ENCODE peak calls at places on chromosomes 12 and 14, in seven cellular contexts. One of them, this sample, is unnamed.

GRCh38 chr12:80622271-80622670 is 85.2 kb upstream of the MYF6 start:
- DNase-seq in BE2C: no peak
- DNase-seq in neuronal stem cell: no peak
- DNase-seq in spleen: no peak
- DNase-seq in HCT116: no peak
- DNase-seq in psoas muscle: no peak
- DNase-seq in transverse colon: no peak
- DNase-seq in this sample: no peak

GRCh38 chr12:82124711-82125110 is 233.5 kb downstream of the CCDC59 start:
- DNase-seq in BE2C: no peak
- DNase-seq in neuronal stem cell: no peak
- DNase-seq in spleen: no peak
- DNase-seq in HCT116: no peak
- DNase-seq in psoas muscle: no peak
- DNase-seq in transverse colon: no peak
- DNase-seq in this sample: peak; percentile 34

GRCh38 chr14:99129211-99129696 is 142.7 kb downstream of the BCL11B start:
- DNase-seq in BE2C: no peak
- DNase-seq in neuronal stem cell: no peak
- DNase-seq in spleen: peak; percentile 54
- DNase-seq in HCT116: no peak
- DNase-seq in psoas muscle: no peak
- DNase-seq in transverse colon: no peak
- DNase-seq in this sample: no peak

GRCh38 chr12:123011701-123012100 is 31.2 kb downstream of the ARL6IP4 start:
- DNase-seq in BE2C: no peak
- DNase-seq in neuronal stem cell: no peak
- DNase-seq in spleen: no peak
- DNase-seq in HCT116: no peak
- DNase-seq in psoas muscle: no peak
- DNase-seq in transverse colon: no peak
- DNase-seq in this sample: no peak

GRCh38 chr12:131905081-131905639 is 10.7 kb downstream of the ULK1 start:
- DNase-seq in BE2C: no peak
- DNase-seq in neuronal stem cell: no peak
- DNase-seq in spleen: peak; percentile 71
- DNase-seq in HCT116: no peak
- DNase-seq in psoas muscle: no peak
- DNase-seq in transverse colon: no peak
- DNase-seq in this sample: no peak

GRCh38 chr12:89848732-89849131 is 140.1 kb upstream of the ATP2B1 start:
- DNase-seq in BE2C: no peak
- DNase-seq in neuronal stem cell: no peak
- DNase-seq in spleen: no peak
- DNase-seq in HCT116: no peak
- DNase-seq in psoas muscle: no peak
- DNase-seq in transverse colon: no peak
- DNase-seq in this sample: no peak

GRCh38 chr14:39055786-39056474 is 47.1 kb downstream of the SEC23A start:
- DNase-seq in BE2C: no peak
- DNase-seq in neuronal stem cell: no peak
- DNase-seq in spleen: no peak
- DNase-seq in HCT116: peak; percentile 12
- DNase-seq in psoas muscle: no peak
- DNase-seq in transverse colon: no peak
- DNase-seq in this sample: no peak

GRCh38 chr14:28059254-28059653 is 707.3 kb upstream of the FOXG1 start:
- DNase-seq in BE2C: no peak
- DNase-seq in neuronal stem cell: no peak
- DNase-seq in spleen: no peak
- DNase-seq in HCT116: no peak
- DNase-seq in psoas muscle: no peak
- DNase-seq in transverse colon: no peak
- DNase-seq in this sample: no peak

GRCh38 chr12:26890784-26891183 is 47.0 kb downstream of the INTS13 start:
- DNase-seq in BE2C: no peak
- DNase-seq in neuronal stem cell: no peak
- DNase-seq in spleen: no peak
- DNase-seq in HCT116: no peak
- DNase-seq in psoas muscle: no peak
- DNase-seq in transverse colon: no peak
- DNase-seq in this sample: no peak

GRCh38 chr12:3976351-3976938 is 103.2 kb upstream of the PARP11 start:
- DNase-seq in BE2C: no peak
- DNase-seq in neuronal stem cell: no peak
- DNase-seq in spleen: no peak
- DNase-seq in HCT116: no peak
- DNase-seq in psoas muscle: no peak
- DNase-seq in transverse colon: no peak
- DNase-seq in this sample: no peak

DNA sequence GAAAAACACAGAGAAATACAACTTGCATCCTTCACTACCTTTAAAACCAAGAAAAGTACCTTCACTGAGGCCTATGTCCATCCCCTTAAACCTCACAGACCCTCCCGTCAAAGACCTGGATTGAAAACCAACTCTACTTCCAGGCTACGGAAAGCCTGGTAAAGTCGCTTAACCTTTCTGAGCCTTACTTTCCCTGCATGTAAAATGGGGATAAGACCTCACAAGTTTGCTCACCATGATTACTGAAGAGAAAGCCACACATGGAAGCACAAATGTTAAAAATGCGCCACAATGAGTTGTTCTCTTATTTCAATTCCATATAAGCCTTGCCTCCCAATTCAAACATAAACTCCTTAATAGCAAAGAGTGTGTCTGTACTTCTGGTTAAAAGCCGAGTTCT is 8.4 kb downstream of the ACTN1 start:
- DNase-seq in BE2C: no peak
- DNase-seq in neuronal stem cell: no peak
- DNase-seq in spleen: no peak
- DNase-seq in HCT116: no peak
- DNase-seq in psoas muscle: no peak
- DNase-seq in transverse colon: no peak
- DNase-seq in this sample: no peak
- H3K4me1 ChIP-seq in BE2C: peaks cover 41% of the 10 kb centered on the region
- H3K4me1 ChIP-seq in neuronal stem cell: peaks cover 16% of the 10 kb centered on the region
- H3K4me1 ChIP-seq in spleen: peaks cover 41% of the 10 kb centered on the region
- H3K4me1 ChIP-seq in HCT116: peaks cover 17% of the 10 kb centered on the region
- H3K4me1 ChIP-seq in psoas muscle: no peaks in the 10 kb centered on the region
- H3K4me1 ChIP-seq in transverse colon: peaks cover 47% of the 10 kb centered on the region
- H3K4me1 ChIP-seq in this sample: peaks cover 100% of the 10 kb centered on the region

GRCh38 chr12:32512910-32513309 is 113.6 kb downstream of the FGD4 start:
- DNase-seq in BE2C: no peak
- DNase-seq in neuronal stem cell: no peak
- DNase-seq in spleen: no peak
- DNase-seq in HCT116: no peak
- DNase-seq in psoas muscle: no peak
- DNase-seq in transverse colon: peak; percentile 29
- DNase-seq in this sample: no peak
- H3K4me1 ChIP-seq in BE2C: no peaks in the 10 kb centered on the region
- H3K4me1 ChIP-seq in neuronal stem cell: peaks cover 12% of the 10 kb centered on the region
- H3K4me1 ChIP-seq in spleen: peaks cover 5% of the 10 kb centered on the region
- H3K4me1 ChIP-seq in HCT116: no peaks in the 10 kb centered on the region
- H3K4me1 ChIP-seq in psoas muscle: peaks cover 30% of the 10 kb centered on the region
- H3K4me1 ChIP-seq in transverse colon: peaks cover 17% of the 10 kb centered on the region
- H3K4me1 ChIP-seq in this sample: no peaks in the 10 kb centered on the region

GRCh38 chr14:105216490-105217247 is 31.7 kb upstream of the BTBD6 start:
- DNase-seq in BE2C: no peak
- DNase-seq in neuronal stem cell: no peak
- DNase-seq in spleen: no peak
- DNase-seq in HCT116: no peak
- DNase-seq in psoas muscle: no peak
- DNase-seq in transverse colon: no peak
- DNase-seq in this sample: no peak
- H3K4me1 ChIP-seq in BE2C: peaks cover 10% of the 10 kb centered on the region
- H3K4me1 ChIP-seq in neuronal stem cell: no peaks in the 10 kb centered on the region
- H3K4me1 ChIP-seq in spleen: peaks cover 11% of the 10 kb centered on the region
- H3K4me1 ChIP-seq in HCT116: no peaks in the 10 kb centered on the region
- H3K4me1 ChIP-seq in psoas muscle: peaks cover 14% of the 10 kb centered on the region
- H3K4me1 ChIP-seq in transverse colon: no peaks in the 10 kb centered on the region
- H3K4me1 ChIP-seq in this sample: no peaks in the 10 kb centered on the region

GRCh38 chr12:111424189-111424792 is 18.6 kb downstream of the SH2B3 start:
- DNase-seq in BE2C: no peak
- DNase-seq in neuronal stem cell: no peak
- DNase-seq in spleen: no peak
- DNase-seq in HCT116: no peak
- DNase-seq in psoas muscle: no peak
- DNase-seq in transverse colon: no peak
- DNase-seq in this sample: no peak

GRCh38 chr12:111427417-111428074 is 21.8 kb downstream of the SH2B3 start:
- DNase-seq in BE2C: no peak
- DNase-seq in neuronal stem cell: no peak
- DNase-seq in spleen: no peak
- DNase-seq in HCT116: no peak
- DNase-seq in psoas muscle: no peak
- DNase-seq in transverse colon: no peak
- DNase-seq in this sample: no peak

GRCh38 chr12:111426341-111427185 is 20.8 kb downstream of the SH2B3 start:
- DNase-seq in BE2C: no peak
- DNase-seq in neuronal stem cell: no peak
- DNase-seq in spleen: no peak
- DNase-seq in HCT116: no peak
- DNase-seq in psoas muscle: no peak
- DNase-seq in transverse colon: peak; percentile 59
- DNase-seq in this sample: no peak

GRCh38 chr12:111425655-111426054 is 19.9 kb downstream of the SH2B3 start:
- DNase-seq in BE2C: no peak
- DNase-seq in neuronal stem cell: no peak
- DNase-seq in spleen: no peak
- DNase-seq in HCT116: no peak
- DNase-seq in psoas muscle: no peak
- DNase-seq in transverse colon: no peak
- DNase-seq in this sample: no peak

DNA sequence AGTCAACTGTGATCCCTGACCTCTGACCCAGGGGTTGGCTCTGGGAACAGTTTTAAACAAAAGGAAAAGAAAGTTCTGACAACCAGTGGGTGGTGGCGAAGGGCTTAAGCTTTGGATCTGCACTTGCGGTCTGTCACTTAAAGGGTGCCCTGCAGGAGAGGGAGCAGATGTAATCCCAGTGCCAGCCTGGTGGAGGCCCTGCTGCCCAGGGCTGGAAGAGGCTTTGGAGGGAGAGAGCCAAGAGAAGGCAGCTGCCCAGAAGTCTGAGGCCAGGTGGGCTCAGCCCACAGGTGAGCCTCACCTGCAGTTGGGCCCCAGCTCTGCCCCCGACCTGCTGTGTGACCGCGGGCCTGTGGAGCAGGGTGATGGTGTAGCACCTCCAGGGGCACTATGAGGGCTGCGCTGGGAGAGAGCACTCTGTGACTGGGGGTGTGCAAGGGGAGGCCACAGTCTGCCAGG is 19.1 kb downstream of the SH2B3 start:
- DNase-seq in BE2C: no peak
- DNase-seq in neuronal stem cell: no peak
- DNase-seq in spleen: no peak
- DNase-seq in HCT116: no peak
- DNase-seq in psoas muscle: no peak
- DNase-seq in transverse colon: no peak
- DNase-seq in this sample: no peak
- H3K4me1 ChIP-seq in BE2C: peaks cover 3% of the 10 kb centered on the region
- H3K4me1 ChIP-seq in neuronal stem cell: peaks cover 13% of the 10 kb centered on the region
- H3K4me1 ChIP-seq in spleen: peaks cover 80% of the 10 kb centered on the region
- H3K4me1 ChIP-seq in HCT116: peaks cover 31% of the 10 kb centered on the region
- H3K4me1 ChIP-seq in psoas muscle: peaks cover 17% of the 10 kb centered on the region
- H3K4me1 ChIP-seq in transverse colon: peaks cover 57% of the 10 kb centered on the region
- H3K4me1 ChIP-seq in this sample: peaks cover 18% of the 10 kb centered on the region

GRCh38 chr12:120239776-120240494 is 25.6 kb downstream of the PXN start:
- DNase-seq in BE2C: no peak
- DNase-seq in neuronal stem cell: no peak
- DNase-seq in spleen: no peak
- DNase-seq in HCT116: no peak
- DNase-seq in psoas muscle: no peak
- DNase-seq in transverse colon: no peak
- DNase-seq in this sample: no peak
- H3K4me1 ChIP-seq in BE2C: peaks cover 18% of the 10 kb centered on the region
- H3K4me1 ChIP-seq in neuronal stem cell: peaks cover 16% of the 10 kb centered on the region
- H3K4me1 ChIP-seq in spleen: peaks cover 92% of the 10 kb centered on the region
- H3K4me1 ChIP-seq in HCT116: peaks cover 53% of the 10 kb centered on the region
- H3K4me1 ChIP-seq in psoas muscle: peaks cover 93% of the 10 kb centered on the region
- H3K4me1 ChIP-seq in transverse colon: peaks cover 71% of the 10 kb centered on the region
- H3K4me1 ChIP-seq in this sample: peaks cover 96% of the 10 kb centered on the region

GRCh38 chr12:124410354-124411175 is 115.7 kb downstream of the RFLNA start:
- DNase-seq in BE2C: peak; percentile 79
- DNase-seq in neuronal stem cell: no peak
- DNase-seq in spleen: no peak
- DNase-seq in HCT116: no peak
- DNase-seq in psoas muscle: peak; percentile 67
- DNase-seq in transverse colon: no peak
- DNase-seq in this sample: no peak

GRCh38 chr12:124407074-124407473 is 112.2 kb downstream of the RFLNA start:
- DNase-seq in BE2C: no peak
- DNase-seq in neuronal stem cell: no peak
- DNase-seq in spleen: no peak
- DNase-seq in HCT116: no peak
- DNase-seq in psoas muscle: no peak
- DNase-seq in transverse colon: no peak
- DNase-seq in this sample: no peak

GRCh38 chr12:124411291-124411878 is 116.5 kb downstream of the RFLNA start:
- DNase-seq in BE2C: no peak
- DNase-seq in neuronal stem cell: no peak
- DNase-seq in spleen: no peak
- DNase-seq in HCT116: no peak
- DNase-seq in psoas muscle: peak; percentile 86
- DNase-seq in transverse colon: peak; percentile 63
- DNase-seq in this sample: peak; percentile 94

GRCh38 chr12:124406043-124406442 is 111.2 kb downstream of the RFLNA start:
- DNase-seq in BE2C: no peak
- DNase-seq in neuronal stem cell: no peak
- DNase-seq in spleen: no peak
- DNase-seq in HCT116: no peak
- DNase-seq in psoas muscle: no peak
- DNase-seq in transverse colon: no peak
- DNase-seq in this sample: no peak

GRCh38 chr12:124408822-124409517 is 114.1 kb downstream of the RFLNA start:
- DNase-seq in BE2C: no peak
- DNase-seq in neuronal stem cell: no peak
- DNase-seq in spleen: no peak
- DNase-seq in HCT116: no peak
- DNase-seq in psoas muscle: no peak
- DNase-seq in transverse colon: peak; percentile 45
- DNase-seq in this sample: no peak
- H3K4me1 ChIP-seq in BE2C: peaks cover 40% of the 10 kb centered on the region
- H3K4me1 ChIP-seq in neuronal stem cell: peaks cover 19% of the 10 kb centered on the region
- H3K4me1 ChIP-seq in spleen: peaks cover 6% of the 10 kb centered on the region
- H3K4me1 ChIP-seq in HCT116: no peaks in the 10 kb centered on the region
- H3K4me1 ChIP-seq in psoas muscle: peaks cover 59% of the 10 kb centered on the region
- H3K4me1 ChIP-seq in transverse colon: peaks cover 48% of the 10 kb centered on the region
- H3K4me1 ChIP-seq in this sample: peaks cover 15% of the 10 kb centered on the region